ENCODE peak calls at places on chromosomes 16 and 17, in eight cellular contexts. D, C, S, O, H, Y, R and W are unnamed samples.

GRCh38 chr17:79983456-79983855 is 52.2 kb downstream of the TBC1D16 start:
- DNase-seq in S (no peak), O (peak; percentile 59), C (no peak), D (no peak), H (no peak), Y (no peak), R (no peak), W (no peak)

GRCh38 chr17:4310349-4311060 is 46.7 kb upstream of the ANKFY1 start:
- DNase-seq in R (no peak), C (no peak), O (peak; percentile 23), S (no peak), D (no peak), Y (no peak), H (no peak), W (no peak)

GRCh38 chr17:6374271-6374691 is 60.6 kb downstream of the AIPL1 start:
- DNase-seq in D (no peak), S (no peak), C (no peak), H (no peak), Y (no peak), O (peak; percentile 25), R (no peak), W (no peak)

GRCh38 chr16:84378567-84378966 is 10.2 kb downstream of the ATP2C2 start:
- DNase-seq in R (no peak), S (no peak), Y (no peak), C (no peak), H (no peak), D (no peak), O (no peak), W (no peak)

GRCh38 chr17:80959330-80960036 is 32.2 kb upstream of the CHMP6 start:
- DNase-seq in H (peak; percentile 91), C (peak; percentile 46), R (no peak), D (no peak), O (peak; percentile 88), Y (no peak), S (no peak), W (no peak)

GRCh38 chr17:33945641-33946546 is 309.2 kb upstream of the CCL2 start:
- DNase-seq in C (no peak), H (no peak), S (no peak), Y (no peak), O (no peak), D (no peak), R (no peak), W (no peak)

GRCh38 chr17:36136439-36136838 is 32.8 kb downstream of the CCL4 start:
- DNase-seq in Y (no peak), H (no peak), R (no peak), S (no peak), C (no peak), D (no peak), O (no peak), W (no peak)

GRCh38 chr16:4376126-4376819 is 4.6 kb downstream of the VASN start:
- DNase-seq in H (peak; percentile 95), O (peak; percentile 96), Y (no peak), R (no peak), C (peak; percentile 71), D (no peak), S (no peak), W (no peak)

GRCh38 chr16:19912445-19913305 is 28.0 kb upstream of the GPRC5B start:
- DNase-seq in H (no peak), Y (no peak), C (peak; percentile 76), S (no peak), D (no peak), R (no peak), O (peak; percentile 48), W (no peak)

GRCh38 chr17:27522028-27522639 is 65.9 kb downstream of the KSR1 start:
- DNase-seq in R (no peak), O (no peak), C (no peak), S (no peak), D (no peak), Y (no peak), H (no peak), W (no peak)

GRCh38 chr17:54901230-54901847 is 687 bp downstream of the TOM1L1 start:
- DNase-seq in S (no peak), H (no peak), R (no peak), D (no peak), Y (no peak), O (peak; percentile 76), C (peak; percentile 56), W (no peak)

GRCh38 chr16:49929606-49930005 is 73.7 kb upstream of the ZNF423 start:
- DNase-seq in S (no peak), Y (no peak), O (no peak), H (no peak), D (no peak), R (no peak), C (no peak), W (no peak)

GRCh38 chr17:5702951-5703510 is 118.7 kb upstream of the NLRP1 start:
- DNase-seq in O (no peak), S (no peak), R (no peak), D (no peak), Y (no peak), H (no peak), C (no peak), W (no peak)

GRCh38 chr17:83041305-83041704 is 38.1 kb upstream of the METRNL start:
- DNase-seq in R (no peak), O (no peak), D (no peak), S (no peak), H (no peak), C (no peak), Y (peak; percentile 40), W (no peak)

GRCh38 chr16:60651351-60651750 is 1384.9 kb downstream of the CDH8 start:
- DNase-seq in H (no peak), C (no peak), Y (no peak), R (no peak), S (no peak), D (no peak), O (no peak), W (no peak)

GRCh38 chr16:70803354-70803753 is 2.4 kb upstream of the VAC14 start:
- DNase-seq in C (no peak), S (no peak), R (no peak), Y (no peak), O (peak; percentile 11), D (no peak), H (no peak), W (no peak)

GRCh38 chr17:47618416-47618815 is 31.3 kb upstream of the KPNB1 start:
- DNase-seq in R (no peak), D (peak; percentile 21), C (no peak), Y (no peak), S (no peak), O (peak; percentile 31), H (no peak), W (peak; percentile 10)

GRCh38 chr17:1635675-1636465 is 7.2 kb upstream of the SLC43A2 start:
- DNase-seq in Y (no peak), R (no peak), S (no peak), H (peak; percentile 12), C (no peak), D (no peak), O (no peak), W (no peak)

GRCh38 chr16:17777461-17777863 is 306.7 kb upstream of the XYLT1 start:
- DNase-seq in H (no peak), C (no peak), D (no peak), O (peak; percentile 71), S (no peak), R (no peak), Y (no peak), W (no peak)

GRCh38 chr16:74841904-74842303 is 67.3 kb upstream of the FA2H start:
- DNase-seq in Y (no peak), S (no peak), O (no peak), H (no peak), R (no peak), C (no peak), D (no peak), W (no peak)

GRCh38 chr16:1807626-1808025 is 14.1 kb upstream of the IGFALS start:
- DNase-seq in H (no peak), S (no peak), D (no peak), C (no peak), R (no peak), Y (no peak), O (no peak), W (no peak)